ENCODE peak calls at places on chromosomes 16 and 17, in nine cellular contexts. L is psoas muscle; F is A549; M is pancreas; B is PC-9; P is CD8-positive, alpha-beta memory T cell; R is breast epithelium; Q is ascending aorta; T is ovary. N is an unnamed sample. For H3K9me3, the result is how much of the 10 kb centered on the place peaks cover.

GRCh38 chr17:43740541-43740940 is 18.1 kb downstream of the SOST start:
- DNase-seq in R (no peak), T (no peak), M (no peak), B (no peak), F (no peak), P (no peak), Q (no peak), L (no peak), N (no peak)

GRCh38 chr17:8832711-8833352 is 33.7 kb upstream of the MFSD6L start:
- DNase-seq in B (no peak), Q (no peak), M (peak), F (no peak), L (no peak), P (no peak), R (no peak), T (no peak), N (no peak)

GRCh38 chr17:788551-788950 is 6.4 kb downstream of the MRM3 start:
- DNase-seq in T (no peak), M (no peak), L (no peak), F (no peak), Q (no peak), R (no peak), B (no peak), P (no peak), N (no peak)

GRCh38 chr16:66081967-66082366 is 284.5 kb upstream of the CDH5 start:
- DNase-seq in T (no peak), Q (no peak), P (no peak), F (peak), B (peak), R (no peak), L (no peak), M (no peak), N (no peak)

GRCh38 chr17:73142763-73143395 is 21.9 kb upstream of the SSTR2 start:
- DNase-seq in T (no peak), L (no peak), B (no peak), R (no peak), M (no peak), Q (no peak), P (no peak), F (no peak), N (no peak)

GRCh38 chr17:66185842-66186241 is 6.1 kb downstream of the CEP112 start:
- DNase-seq in F (no peak), Q (no peak), M (no peak), B (no peak), L (no peak), P (no peak), R (no peak), T (no peak), N (no peak)

GRCh38 chr17:45852535-45853297 is 8.0 kb downstream of the SPPL2C start:
- DNase-seq in P (peak), F (peak), M (peak), R (no peak), L (peak), B (no peak), T (peak), Q (peak), N (peak)

GRCh38 chr16:67084345-67085028 is 25.3 kb upstream of the PHAF1 start:
- DNase-seq in L (no peak), B (no peak), F (no peak), P (no peak), T (no peak), M (no peak), R (no peak), Q (no peak), N (no peak)

GRCh38 chr17:68295086-68295485 is 3.8 kb downstream of the ARSG start:
- DNase-seq in Q (no peak), B (no peak), R (no peak), M (no peak), F (no peak), T (no peak), L (no peak), P (no peak), N (no peak)

GRCh38 chr17:15255713-15256454 is 9.2 kb downstream of the PMP22 start:
- DNase-seq in Q (no peak), B (no peak), R (no peak), F (no peak), L (peak), T (peak), P (no peak), M (no peak), N (no peak)

GRCh38 chr17:46962374-46962790 is 16.7 kb downstream of the RPRML start:
- DNase-seq in R (no peak), B (no peak), T (no peak), F (no peak), P (no peak), L (no peak), M (no peak), Q (no peak), N (no peak)

GRCh38 chr17:29590979-29591736 is 1.7 kb upstream of the GIT1 start:
- DNase-seq in R (no peak), B (peak), P (peak), T (peak), F (peak), Q (no peak), L (peak), M (peak), N (no peak)

GRCh38 chr17:2893422-2893914 is 97.2 kb downstream of the RAP1GAP2 start:
- DNase-seq in B (peak), P (no peak), M (peak), Q (no peak), F (no peak), R (no peak), T (no peak), L (no peak), N (no peak)

GRCh38 chr17:71080937-71081336 is 911.6 kb downstream of the KCNJ2 start:
- DNase-seq in M (no peak), B (no peak), P (no peak), L (no peak), F (no peak), T (no peak), R (no peak), Q (no peak), N (no peak)

GRCh38 chr16:9469512-9469911 is 378.1 kb downstream of the HAPSTR1 start:
- DNase-seq in R (no peak), B (no peak), Q (no peak), T (no peak), M (no peak), F (no peak), P (no peak), L (no peak), N (no peak)

GRCh38 chr17:82019905-82020873 is 2.5 kb downstream of the CENPX start:
- DNase-seq in Q (no peak), L (peak), M (no peak), R (no peak), P (peak), T (peak), F (peak), B (no peak), N (peak)

GRCh38 chr17:62724398-62725146 is 83.5 kb downstream of the MARCHF10 start:
- DNase-seq in B (no peak), Q (no peak), R (no peak), T (no peak), M (no peak), P (peak), F (no peak), L (no peak), N (peak)

GRCh38 chr16:84065536-84066132 is 23.0 kb upstream of the SLC38A8 start:
- DNase-seq in B (no peak), L (peak), Q (no peak), F (peak), P (peak), M (no peak), T (no peak), R (no peak), N (no peak)

GRCh38 chr17:47297661-47298400 is 25.9 kb upstream of the EFCAB13 start:
- DNase-seq in F (no peak), L (no peak), M (no peak), T (no peak), R (no peak), P (no peak), Q (peak), B (peak), N (no peak)

GRCh38 chr16:82993415-82993814 is 366.6 kb downstream of the CDH13 start:
- DNase-seq in T (no peak), B (no peak), F (no peak), L (no peak), Q (no peak), R (no peak), P (no peak), M (no peak), N (no peak)

GRCh38 chr17:33291248-33292183 is 1.6 kb downstream of the ASIC2 start:
- DNase-seq in R (no peak), M (peak), T (no peak), F (peak), P (no peak), L (peak), B (no peak), Q (no peak), N (no peak)

GRCh38 chr16:88507231-88507743 is 54.2 kb downstream of the ZFPM1 start:
- DNase-seq in F (peak), L (no peak), T (no peak), Q (no peak), M (no peak), P (no peak), R (no peak), B (no peak), N (no peak)

GRCh38 chr16:25007284-25007984 is 7.7 kb downstream of the ARHGAP17 start:
- DNase-seq in F (no peak), M (no peak), L (no peak), R (no peak), Q (peak), P (no peak), B (no peak), T (no peak), N (no peak)

GRCh38 chr16:5354645-5355044 is 257.1 kb upstream of the EEF2KMT start:
- DNase-seq in B (no peak), F (no peak), M (no peak), T (no peak), L (no peak), Q (no peak), R (no peak), P (no peak), N (no peak)

GRCh38 chr16:1535391-1536291 is 2.2 kb downstream of the TMEM204 start:
- DNase-seq in B (no peak), Q (no peak), L (no peak), R (no peak), F (no peak), M (no peak), T (no peak), P (peak), N (no peak)

GRCh38 chr16:85752511-85753420 is 1.9 kb upstream of the C16orf74 start:
- DNase-seq in M (peak), R (peak), T (no peak), L (no peak), B (no peak), Q (no peak), F (no peak), P (no peak), N (no peak)

GRCh38 chr17:10674696-10675095 is 17.6 kb upstream of the MYH3 start:
- DNase-seq in T (no peak), M (no peak), R (no peak), B (no peak), Q (no peak), P (no peak), L (no peak), F (no peak), N (no peak)

GRCh38 chr17:75727391-75727790 is 6.1 kb downstream of the ITGB4 start:
- DNase-seq in L (no peak), Q (no peak), R (no peak), T (no peak), P (no peak), M (no peak), B (no peak), F (no peak), N (no peak)

GRCh38 chr17:75730065-75730464 is 8.8 kb downstream of the ITGB4 start:
- DNase-seq in Q (no peak), P (no peak), R (no peak), F (no peak), T (no peak), B (no peak), L (no peak), M (peak), N (no peak)

GRCh38 chr17:75731086-75731715 is 9.9 kb downstream of the ITGB4 start:
- DNase-seq in L (no peak), B (no peak), Q (no peak), R (no peak), M (no peak), F (no peak), P (no peak), T (no peak), N (no peak)

GRCh38 chr17:75731716-75732498 is 10.6 kb downstream of the ITGB4 start:
- DNase-seq in Q (no peak), F (no peak), R (no peak), M (no peak), P (no peak), B (no peak), T (no peak), L (no peak), N (no peak)

DNA sequence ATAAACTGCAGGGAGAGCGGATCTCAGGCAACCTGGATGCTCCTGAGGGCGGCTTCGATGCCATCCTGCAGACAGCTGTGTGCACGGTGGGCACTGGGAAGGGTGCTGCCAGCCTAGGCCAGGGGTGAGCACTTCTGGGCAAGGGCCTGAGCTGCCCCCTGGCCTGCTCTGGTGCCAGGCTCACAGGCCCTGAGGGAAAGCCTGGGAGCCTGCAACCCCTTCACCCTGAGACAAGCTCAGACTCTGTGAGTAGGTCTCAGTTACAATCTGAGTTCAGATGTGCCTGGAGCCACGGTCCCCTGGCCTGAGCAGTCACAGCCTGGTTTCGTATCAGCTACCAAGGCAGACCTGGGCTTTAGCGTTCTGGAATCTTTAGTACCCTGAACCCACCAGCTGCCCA is 8.1 kb downstream of the ITGB4 start:
- DNase-seq in L (no peak), P (no peak), R (no peak), T (no peak), F (no peak), Q (no peak), B (no peak), M (no peak), N (no peak)
- H3K9me3 ChIP-seq in L (under half), P (under half), R (under half), T (under half), F (under half), Q (under half), B (under half), M (under half), N (under half)

DNA sequence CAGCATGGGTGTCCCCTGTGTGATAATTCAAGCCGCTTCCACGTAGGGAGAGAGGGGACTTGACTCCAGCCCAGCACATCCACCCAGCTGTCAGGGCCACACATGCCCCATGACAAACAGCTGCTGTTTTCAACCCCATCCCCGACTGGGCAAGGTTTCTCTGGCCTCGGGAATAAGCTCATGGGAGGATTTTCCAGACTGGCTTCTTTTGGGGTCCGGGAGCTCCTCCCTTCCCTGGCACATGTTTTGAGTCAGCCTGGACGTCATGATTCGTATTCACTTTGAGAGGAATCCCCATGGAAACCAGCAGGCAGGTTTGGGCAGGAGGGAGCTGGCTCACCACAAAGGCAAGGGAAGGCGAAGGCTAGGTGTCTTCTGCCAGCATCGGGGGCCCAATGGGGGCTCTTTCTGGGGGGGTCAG is 156.4 kb downstream of the CMIP start:
- DNase-seq in Q (peak), T (no peak), P (no peak), F (peak), L (no peak), B (no peak), M (no peak), R (peak), N (no peak)
- H3K27ac ChIP-seq in Q (peak), T (no peak), P (no peak), F (peak), L (no peak), B (no peak), M (no peak), R (peak), N (no peak)

GRCh38 chr16:49078571-49078970 is 203.1 kb downstream of the CBLN1 start:
- DNase-seq in F (no peak), R (no peak), B (no peak), P (no peak), L (no peak), M (no peak), T (no peak), Q (no peak), N (no peak)
- H3K9me3 ChIP-seq in F (under half), R (under half), B (under half), P (under half), L (under half), M (under half), T (under half), Q (under half), N (under half)

GRCh38 chr16:56773531-56773930 is 43.6 kb downstream of the NUP93 start:
- DNase-seq in L (no peak), Q (no peak), R (no peak), T (no peak), B (peak), M (no peak), P (no peak), F (no peak), N (no peak)
- H3K27ac ChIP-seq in L (no peak), Q (no peak), R (no peak), T (no peak), B (no peak), M (peak), P (no peak), F (no peak), N (no peak)

GRCh38 chr17:35491417-35491816 is 42.9 kb upstream of the SLFN13 start:
- DNase-seq in B (no peak), F (no peak), M (no peak), P (no peak), L (no peak), R (no peak), T (no peak), Q (no peak), N (no peak)

GRCh38 chr17:35493040-35493439 is 44.4 kb downstream of the SLFN12L start:
- DNase-seq in L (no peak), P (no peak), T (no peak), B (no peak), Q (no peak), F (no peak), M (no peak), R (no peak), N (no peak)

GRCh38 chr17:35486920-35487727 is 38.6 kb upstream of the SLFN13 start:
- DNase-seq in L (peak), Q (peak), R (no peak), P (peak), B (no peak), T (peak), F (peak), M (no peak), N (peak)

DNA sequence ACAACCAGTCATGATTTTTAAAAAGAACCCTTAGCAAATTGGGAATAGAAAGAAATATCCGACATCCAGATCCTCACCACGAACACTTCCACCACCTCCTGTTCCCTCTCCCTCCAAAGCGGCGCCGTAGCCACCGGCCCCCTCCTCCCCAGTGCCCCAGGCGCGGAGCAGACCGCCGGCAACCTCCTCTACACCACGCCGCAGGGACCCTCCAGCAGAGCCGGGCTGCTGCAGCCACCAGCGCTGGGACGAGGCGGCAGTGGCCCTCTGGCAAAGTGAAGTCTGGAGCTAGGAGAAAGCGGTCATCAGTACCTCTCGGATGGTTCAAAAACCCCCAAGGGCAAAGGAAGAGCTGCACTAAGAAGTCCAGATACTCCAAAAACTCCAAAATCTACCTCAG is 41.4 kb upstream of the SLFN13 start:
- DNase-seq in T (no peak), M (no peak), L (no peak), F (no peak), R (no peak), Q (no peak), P (no peak), B (no peak), N (no peak)
- H3K9me3 ChIP-seq in T (under half), M (under half), L (under half), F (under half), R (under half), Q (under half), P (under half), B (under half), N (under half)

GRCh38 chr17:19329839-19330238 is 32.7 kb downstream of the B9D1 start:
- DNase-seq in P (no peak), R (no peak), L (no peak), F (no peak), M (no peak), B (no peak), Q (peak), T (no peak), N (no peak)

GRCh38 chr17:19330271-19330670 is 32.3 kb downstream of the B9D1 start:
- DNase-seq in M (no peak), P (no peak), Q (peak), F (no peak), R (no peak), B (no peak), T (no peak), L (no peak), N (no peak)

GRCh38 chr17:19329136-19329535 is 33.4 kb downstream of the B9D1 start:
- DNase-seq in Q (no peak), R (no peak), F (no peak), P (no peak), B (no peak), L (no peak), M (no peak), T (no peak), N (no peak)

GRCh38 chr17:19327039-19327776 is 35.3 kb downstream of the B9D1 start:
- DNase-seq in T (no peak), M (no peak), P (no peak), L (no peak), B (peak), R (no peak), F (peak), Q (no peak), N (no peak)

DNA sequence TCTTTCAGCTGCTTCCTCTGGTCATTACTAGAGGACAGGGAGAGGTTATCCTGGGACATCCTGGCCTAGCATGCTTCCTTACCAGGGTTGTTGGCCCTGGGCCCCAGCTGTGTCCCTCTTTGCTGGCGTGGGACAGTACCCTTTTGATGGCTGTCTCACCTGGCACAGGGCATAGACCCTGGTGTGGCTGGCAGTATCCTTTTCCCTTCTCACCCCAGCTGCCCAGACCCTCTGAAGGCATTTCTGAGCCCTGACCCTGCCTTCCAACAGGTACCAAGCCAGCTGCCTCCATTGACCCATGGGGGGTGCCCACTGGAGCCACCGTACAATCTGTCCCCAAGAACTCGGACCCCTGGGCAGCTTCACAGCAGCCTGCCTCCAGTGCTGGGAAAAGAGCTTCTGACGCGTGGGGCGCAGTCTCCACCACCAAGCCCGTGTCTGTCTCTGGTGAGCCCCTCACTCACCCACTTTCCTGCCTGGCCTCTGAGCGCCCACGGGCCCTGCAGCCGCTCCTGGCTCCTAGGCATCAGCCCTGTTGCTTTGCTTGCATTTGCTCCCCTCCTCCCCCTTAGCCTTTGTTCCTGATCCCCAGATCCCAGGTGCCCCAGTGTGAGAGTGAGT is 34.0 kb downstream of the B9D1 start:
- DNase-seq in M (no peak), Q (no peak), B (no peak), T (no peak), R (no peak), L (no peak), F (no peak), P (no peak), N (peak)
- H3K27ac ChIP-seq in M (no peak), Q (no peak), B (no peak), T (no peak), R (peak), L (no peak), F (peak), P (no peak), N (no peak)

GRCh38 chr16:38941-39892 is 14.2 kb downstream of the POLR3K start:
- DNase-seq in T (no peak), L (no peak), R (peak), F (no peak), B (peak), Q (peak), P (peak), M (no peak), N (peak)
- H3K9me3 ChIP-seq in T (under half), L (under half), R (under half), F (under half), B (under half), Q (under half), P (under half), M (under half), N (under half)

GRCh38 chr17:36059455-36059854 is 4.6 kb upstream of the CCL18 start:
- DNase-seq in B (no peak), P (no peak), R (no peak), T (no peak), Q (no peak), L (no peak), M (no peak), F (no peak), N (no peak)
- H3K27ac ChIP-seq in B (no peak), P (no peak), R (no peak), T (no peak), Q (no peak), L (no peak), M (no peak), F (no peak), N (no peak)

GRCh38 chr16:68577352-68577853 is 38.3 kb downstream of the ZFP90 start:
- DNase-seq in R (no peak), L (no peak), P (no peak), T (no peak), B (no peak), Q (no peak), F (no peak), M (no peak), N (no peak)
- H3K9me3 ChIP-seq in R (half or more), L (half or more), P (under half), T (under half), B (under half), Q (half or more), F (half or more), M (under half), N (half or more)